ENCODE peak calls at places on chromosomes 3 and 15, in seven cellular contexts. J is astrocyte, P is GM23338, U is mammary epithelial cell, Y is H9, C is K562, D is endothelial cell of umbilical vein. E is an unnamed sample.

GRCh38 chr3:50523170-50523865 is 19.9 kb upstream of the CACNA2D2 start:
- DNase-seq in J (no peak), P (no peak), D (no peak), U (no peak), Y (no peak), C (no peak), E (no peak)

GRCh38 chr3:59502806-59503205 is 453.0 kb upstream of the CFAP20DC start:
- DNase-seq in J (peak; percentile 90), U (peak; percentile 85), C (no peak), Y (no peak), P (no peak), D (no peak), E (no peak)

GRCh38 chr3:94024385-94024784 is 4.0 kb downstream of the STX19 start:
- DNase-seq in Y (no peak), J (peak; percentile 51), P (no peak), D (no peak), C (no peak), U (no peak), E (no peak)

GRCh38 chr3:169295126-169295525 is 368.4 kb downstream of the MECOM start:
- DNase-seq in D (peak; percentile 71), P (peak; percentile 32), U (no peak), Y (no peak), C (peak; percentile 12), J (no peak), E (no peak)

GRCh38 chr15:66721020-66721419 is 19.0 kb downstream of the SMAD6 start:
- DNase-seq in P (no peak), C (no peak), J (no peak), D (no peak), Y (no peak), U (no peak), E (no peak)

GRCh38 chr15:69578252-69578651 is 125.6 kb downstream of the RPLP1 start:
- DNase-seq in C (no peak), U (no peak), Y (no peak), P (no peak), D (no peak), J (no peak), E (no peak)

GRCh38 chr3:128849776-128850542 is 29.5 kb upstream of the ACAD9 start:
- DNase-seq in J (no peak), D (no peak), C (no peak), U (no peak), Y (no peak), P (peak; percentile 29), E (no peak)

GRCh38 chr3:45775571-45776290 is 20.6 kb downstream of the SLC6A20 start:
- DNase-seq in C (no peak), U (no peak), P (no peak), Y (no peak), J (no peak), D (no peak), E (no peak)

GRCh38 chr3:19866751-19867347 is 67.2 kb downstream of the EFHB start:
- DNase-seq in C (peak; percentile 52), P (peak; percentile 80), Y (peak; percentile 51), U (peak; percentile 42), D (peak; percentile 63), J (peak; percentile 36), E (peak; percentile 49)

GRCh38 chr3:179973931-179974361 is 62.8 kb downstream of the PEX5L start:
- DNase-seq in J (no peak), P (peak; percentile 29), U (no peak), C (no peak), D (no peak), Y (peak; percentile 33), E (no peak)

GRCh38 chr3:160801386-160802118 is 45.5 kb downstream of the PPM1L start:
- DNase-seq in U (no peak), C (no peak), P (no peak), J (no peak), Y (no peak), D (no peak), E (no peak)

GRCh38 chr3:133747907-133748639 is 1.9 kb downstream of the TF start:
- DNase-seq in C (peak; percentile 24), Y (no peak), D (no peak), U (no peak), J (no peak), P (no peak), E (no peak)

GRCh38 chr3:141530133-141530768 is 43.4 kb downstream of the RASA2 start:
- DNase-seq in D (peak; percentile 81), P (no peak), Y (no peak), C (no peak), J (peak; percentile 50), U (peak; percentile 75), E (peak; percentile 78)

GRCh38 chr3:186653079-186653710 is 12.6 kb upstream of the HRG start:
- DNase-seq in Y (no peak), D (no peak), C (no peak), J (no peak), U (no peak), P (no peak), E (no peak)

GRCh38 chr3:178236555-178237277 is 299.5 kb upstream of the KCNMB2 start:
- DNase-seq in D (no peak), P (no peak), Y (no peak), C (no peak), U (peak; percentile 45), J (no peak), E (no peak)

GRCh38 chr3:101617478-101617877 is 43.5 kb downstream of the PCNP start:
- DNase-seq in P (no peak), C (no peak), J (no peak), D (no peak), Y (no peak), U (no peak), E (no peak)

GRCh38 chr3:31185004-31185357 is 290.5 kb upstream of the GADL1 start:
- DNase-seq in Y (no peak), U (no peak), J (peak; percentile 56), P (no peak), D (no peak), C (no peak), E (no peak)

GRCh38 chr15:50235794-50236193 is 29.7 kb downstream of the HDC start:
- DNase-seq in C (peak; percentile 63), U (no peak), Y (no peak), P (no peak), D (no peak), J (no peak), E (no peak)

GRCh38 chr3:79255696-79256095 is 512.1 kb downstream of the ROBO1 start:
- DNase-seq in U (no peak), D (no peak), Y (no peak), P (no peak), J (no peak), C (no peak), E (no peak)

GRCh38 chr3:20064796-20065564 is 24.7 kb downstream of the KAT2B start:
- DNase-seq in J (no peak), Y (no peak), U (peak; percentile 45), C (no peak), P (no peak), D (no peak), E (no peak)

GRCh38 chr15:41603411-41603935 is 44.5 kb downstream of the TYRO3 start:
- DNase-seq in D (no peak), P (no peak), C (no peak), U (no peak), J (no peak), Y (no peak), E (no peak)

GRCh38 chr3:36944012-36944640 is 728 bp downstream of the TRANK1 start:
- DNase-seq in C (no peak), P (peak; percentile 78), J (peak; percentile 52), U (peak; percentile 54), D (peak; percentile 61), Y (peak; percentile 68), E (peak; percentile 33)

GRCh38 chr3:127747066-127747465 is 74.3 kb downstream of the ABTB1 start:
- DNase-seq in C (no peak), D (no peak), U (no peak), J (no peak), P (no peak), Y (no peak), E (no peak)
- H3K27ac ChIP-seq in C (no peak overlapping the region), D (peak overlapping the region; percentile 44), U (no peak overlapping the region), J (no peak overlapping the region), P (no peak overlapping the region), Y (no peak overlapping the region), E (peak overlapping the region; percentile 91)

GRCh38 chr15:90268415-90268814 is 2.9 kb downstream of the NGRN start:
- DNase-seq in Y (no peak), D (peak; percentile 27), J (no peak), C (no peak), P (peak; percentile 34), U (no peak), E (no peak)

GRCh38 chr15:90264649-90265048 is 823 bp upstream of the NGRN start:
- DNase-seq in D (peak; percentile 48), C (no peak), Y (no peak), J (no peak), U (peak; percentile 26), P (no peak), E (peak; percentile 66)

GRCh38 chr15:90266061-90266431 is 574 bp downstream of the NGRN start:
- DNase-seq in J (peak; percentile 29), D (no peak), Y (no peak), U (no peak), P (peak; percentile 70), C (no peak), E (peak; percentile 7)

GRCh38 chr15:90265271-90266060 is at the start of gene NGRN:
- DNase-seq in U (peak; percentile 90), P (peak; percentile 95), J (peak; percentile 85), Y (peak; percentile 87), C (peak; percentile 89), D (peak; percentile 96), E (peak; percentile 80)

DNA sequence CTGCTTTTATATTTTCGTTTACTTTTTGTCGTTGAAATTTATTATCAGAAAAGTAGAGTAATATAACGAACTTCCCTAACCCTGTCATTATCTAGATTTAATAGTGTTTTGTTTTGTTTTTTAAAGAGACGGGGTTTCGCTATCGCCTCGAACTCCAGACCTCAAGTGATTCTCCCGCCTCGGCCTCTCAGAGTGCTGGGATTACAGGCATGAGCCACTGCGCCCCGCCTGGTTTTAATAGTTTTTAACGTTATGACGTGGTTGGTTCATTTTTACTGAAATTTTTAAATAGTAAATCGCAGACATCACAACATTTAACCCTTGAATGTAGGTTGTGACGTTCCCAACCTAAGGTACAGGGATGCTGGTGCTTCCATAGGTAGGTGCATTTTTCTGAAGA is 1.0 kb downstream of the NGRN start:
- DNase-seq in J (no peak), C (no peak), D (no peak), U (peak; percentile 19), P (no peak), Y (no peak), E (no peak)
- TF ChIP-seq CTCF in J (no peak), C (no peak), D (no peak), U (no peak), P (no peak), Y (no peak), E (no peak)

GRCh38 chr15:25415217-25415616 is 23.6 kb downstream of the UBE3A start:
- DNase-seq in U (no peak), P (no peak), D (no peak), J (no peak), Y (no peak), C (no peak), E (no peak)
- H4K20me1 ChIP-seq in U (peaks cover 11% of the 10 kb centered on the region), P (peaks cover 63% of the 10 kb centered on the region), D (peaks cover 34% of the 10 kb centered on the region), J (peaks cover 90% of the 10 kb centered on the region), Y (no peaks in the 10 kb centered on the region), C (peaks cover 10% of the 10 kb centered on the region), E (peaks cover 17% of the 10 kb centered on the region)

DNA sequence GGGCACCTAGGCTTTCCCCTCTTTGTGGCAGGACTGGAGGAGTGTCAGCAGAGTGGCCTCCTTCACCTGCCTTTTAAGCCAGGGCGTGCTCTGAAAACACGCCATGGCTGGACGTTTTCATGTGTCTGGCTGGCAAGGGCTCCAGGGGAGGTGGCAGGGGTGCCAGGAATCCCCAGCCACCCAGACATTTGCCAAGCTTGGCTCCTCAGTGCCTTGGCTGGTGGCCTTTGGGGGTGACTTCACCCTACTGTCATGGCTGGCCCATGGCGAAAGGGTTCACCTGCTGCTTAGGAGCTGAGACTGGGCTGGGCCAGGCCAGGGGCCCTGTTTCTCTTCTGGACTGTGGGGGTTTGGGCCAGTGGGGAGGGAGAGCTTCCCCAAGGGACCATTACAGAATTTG is 17.6 kb downstream of the KLF13 start:
- DNase-seq in D (no peak), P (no peak), C (no peak), U (no peak), J (no peak), Y (no peak), E (no peak)
- H3K27ac ChIP-seq in D (no peak overlapping the region), P (no peak overlapping the region), C (no peak overlapping the region), U (no peak overlapping the region), J (no peak overlapping the region), Y (no peak overlapping the region), E (no peak overlapping the region)